ENCODE peak calls at places on chromosomes 7 and 10, in six cellular contexts. One of them, this sample, is unnamed.

GRCh38 chr7:47601119-47601880 is 19.4 kb upstream of the TNS3 start:
- DNase-seq in chondrocyte: no peak
- DNase-seq in iPS-NIHi11: no peak
- DNase-seq in psoas muscle: no peak
- DNase-seq in stimulated activated CD8-positive, alpha-beta memory T cell treated with anti-CD3 and anti-CD28 coated beads, Interleukin-12 subunit alpha, Interleukin-12 subunit beta, amount 100 ng/mL, for 4 hours: no peak
- DNase-seq in AG08395: peak
- DNase-seq in this sample: no peak

GRCh38 chr7:47724335-47724982 is 142.5 kb upstream of the TNS3 start:
- DNase-seq in psoas muscle: no peak
- DNase-seq in iPS-NIHi11: peak
- DNase-seq in AG08395: peak
- DNase-seq in chondrocyte: peak
- DNase-seq in stimulated activated CD8-positive, alpha-beta memory T cell treated with anti-CD3 and anti-CD28 coated beads, Interleukin-12 subunit alpha, Interleukin-12 subunit beta, amount 100 ng/mL, for 4 hours: no peak
- DNase-seq in this sample: peak

GRCh38 chr7:79615466-79615865 is 162.0 kb upstream of the MAGI2 start:
- DNase-seq in chondrocyte: no peak
- DNase-seq in AG08395: no peak
- DNase-seq in psoas muscle: no peak
- DNase-seq in iPS-NIHi11: no peak
- DNase-seq in stimulated activated CD8-positive, alpha-beta memory T cell treated with anti-CD3 and anti-CD28 coated beads, Interleukin-12 subunit alpha, Interleukin-12 subunit beta, amount 100 ng/mL, for 4 hours: no peak
- DNase-seq in this sample: no peak

GRCh38 chr7:95772298-95772770 is at the start of gene DYNC1I1:
- DNase-seq in chondrocyte: peak
- DNase-seq in psoas muscle: peak
- DNase-seq in iPS-NIHi11: peak
- DNase-seq in AG08395: peak
- DNase-seq in stimulated activated CD8-positive, alpha-beta memory T cell treated with anti-CD3 and anti-CD28 coated beads, Interleukin-12 subunit alpha, Interleukin-12 subunit beta, amount 100 ng/mL, for 4 hours: no peak
- DNase-seq in this sample: peak

GRCh38 chr10:122357685-122358084 is 16.8 kb upstream of the PLEKHA1 start:
- DNase-seq in chondrocyte: no peak
- DNase-seq in stimulated activated CD8-positive, alpha-beta memory T cell treated with anti-CD3 and anti-CD28 coated beads, Interleukin-12 subunit alpha, Interleukin-12 subunit beta, amount 100 ng/mL, for 4 hours: no peak
- DNase-seq in AG08395: no peak
- DNase-seq in psoas muscle: no peak
- DNase-seq in iPS-NIHi11: no peak
- DNase-seq in this sample: no peak

GRCh38 chr10:132677096-132677904 is 108.6 kb downstream of the NKX6-2 start:
- DNase-seq in chondrocyte: peak
- DNase-seq in psoas muscle: peak
- DNase-seq in AG08395: no peak
- DNase-seq in iPS-NIHi11: no peak
- DNase-seq in stimulated activated CD8-positive, alpha-beta memory T cell treated with anti-CD3 and anti-CD28 coated beads, Interleukin-12 subunit alpha, Interleukin-12 subunit beta, amount 100 ng/mL, for 4 hours: no peak
- DNase-seq in this sample: no peak

GRCh38 chr7:106329971-106330733 is 45.4 kb upstream of the NAMPT start:
- DNase-seq in chondrocyte: no peak
- DNase-seq in iPS-NIHi11: no peak
- DNase-seq in psoas muscle: no peak
- DNase-seq in AG08395: peak
- DNase-seq in stimulated activated CD8-positive, alpha-beta memory T cell treated with anti-CD3 and anti-CD28 coated beads, Interleukin-12 subunit alpha, Interleukin-12 subunit beta, amount 100 ng/mL, for 4 hours: no peak
- DNase-seq in this sample: no peak

GRCh38 chr10:32938554-32939061 is 19.4 kb downstream of the ITGB1 start:
- DNase-seq in iPS-NIHi11: no peak
- DNase-seq in chondrocyte: no peak
- DNase-seq in psoas muscle: peak
- DNase-seq in AG08395: peak
- DNase-seq in stimulated activated CD8-positive, alpha-beta memory T cell treated with anti-CD3 and anti-CD28 coated beads, Interleukin-12 subunit alpha, Interleukin-12 subunit beta, amount 100 ng/mL, for 4 hours: no peak
- DNase-seq in this sample: peak

GRCh38 chr7:2670720-2671391 is 17.1 kb upstream of the AMZ1 start:
- DNase-seq in stimulated activated CD8-positive, alpha-beta memory T cell treated with anti-CD3 and anti-CD28 coated beads, Interleukin-12 subunit alpha, Interleukin-12 subunit beta, amount 100 ng/mL, for 4 hours: peak
- DNase-seq in iPS-NIHi11: peak
- DNase-seq in chondrocyte: no peak
- DNase-seq in psoas muscle: peak
- DNase-seq in AG08395: peak
- DNase-seq in this sample: peak

GRCh38 chr7:46432666-46433065 is 511.6 kb upstream of the IGFBP3 start:
- DNase-seq in chondrocyte: no peak
- DNase-seq in iPS-NIHi11: no peak
- DNase-seq in psoas muscle: no peak
- DNase-seq in stimulated activated CD8-positive, alpha-beta memory T cell treated with anti-CD3 and anti-CD28 coated beads, Interleukin-12 subunit alpha, Interleukin-12 subunit beta, amount 100 ng/mL, for 4 hours: no peak
- DNase-seq in AG08395: peak
- DNase-seq in this sample: no peak

GRCh38 chr7:43784030-43785001 is 25.8 kb downstream of the BLVRA start:
- DNase-seq in AG08395: no peak
- DNase-seq in chondrocyte: no peak
- DNase-seq in stimulated activated CD8-positive, alpha-beta memory T cell treated with anti-CD3 and anti-CD28 coated beads, Interleukin-12 subunit alpha, Interleukin-12 subunit beta, amount 100 ng/mL, for 4 hours: no peak
- DNase-seq in iPS-NIHi11: no peak
- DNase-seq in psoas muscle: no peak
- DNase-seq in this sample: no peak

GRCh38 chr7:156461881-156462665 is 178.5 kb upstream of the RNF32 start:
- DNase-seq in stimulated activated CD8-positive, alpha-beta memory T cell treated with anti-CD3 and anti-CD28 coated beads, Interleukin-12 subunit alpha, Interleukin-12 subunit beta, amount 100 ng/mL, for 4 hours: no peak
- DNase-seq in chondrocyte: no peak
- DNase-seq in AG08395: no peak
- DNase-seq in iPS-NIHi11: no peak
- DNase-seq in psoas muscle: no peak
- DNase-seq in this sample: no peak

GRCh38 chr10:28331821-28332220 is 29.0 kb upstream of the MPP7 start:
- DNase-seq in chondrocyte: no peak
- DNase-seq in psoas muscle: no peak
- DNase-seq in iPS-NIHi11: no peak
- DNase-seq in AG08395: peak
- DNase-seq in stimulated activated CD8-positive, alpha-beta memory T cell treated with anti-CD3 and anti-CD28 coated beads, Interleukin-12 subunit alpha, Interleukin-12 subunit beta, amount 100 ng/mL, for 4 hours: no peak
- DNase-seq in this sample: no peak

GRCh38 chr7:96297873-96298272 is 24.0 kb downstream of the SLC25A13 start:
- DNase-seq in iPS-NIHi11: no peak
- DNase-seq in stimulated activated CD8-positive, alpha-beta memory T cell treated with anti-CD3 and anti-CD28 coated beads, Interleukin-12 subunit alpha, Interleukin-12 subunit beta, amount 100 ng/mL, for 4 hours: no peak
- DNase-seq in AG08395: no peak
- DNase-seq in psoas muscle: no peak
- DNase-seq in chondrocyte: no peak
- DNase-seq in this sample: no peak

GRCh38 chr10:24866615-24867583 is 85.5 kb downstream of the PRTFDC1 start:
- DNase-seq in psoas muscle: no peak
- DNase-seq in AG08395: peak
- DNase-seq in iPS-NIHi11: no peak
- DNase-seq in chondrocyte: no peak
- DNase-seq in stimulated activated CD8-positive, alpha-beta memory T cell treated with anti-CD3 and anti-CD28 coated beads, Interleukin-12 subunit alpha, Interleukin-12 subunit beta, amount 100 ng/mL, for 4 hours: no peak
- DNase-seq in this sample: no peak

GRCh38 chr10:51960494-51960895 is 261.1 kb upstream of the CSTF2T start:
- DNase-seq in AG08395: peak
- DNase-seq in iPS-NIHi11: peak
- DNase-seq in chondrocyte: no peak
- DNase-seq in psoas muscle: no peak
- DNase-seq in stimulated activated CD8-positive, alpha-beta memory T cell treated with anti-CD3 and anti-CD28 coated beads, Interleukin-12 subunit alpha, Interleukin-12 subunit beta, amount 100 ng/mL, for 4 hours: no peak
- DNase-seq in this sample: no peak

GRCh38 chr7:94971051-94971867 is 63.9 kb downstream of the PPP1R9A start:
- DNase-seq in iPS-NIHi11: no peak
- DNase-seq in psoas muscle: no peak
- DNase-seq in stimulated activated CD8-positive, alpha-beta memory T cell treated with anti-CD3 and anti-CD28 coated beads, Interleukin-12 subunit alpha, Interleukin-12 subunit beta, amount 100 ng/mL, for 4 hours: no peak
- DNase-seq in chondrocyte: no peak
- DNase-seq in AG08395: peak
- DNase-seq in this sample: no peak

GRCh38 chr7:101066141-101066857 is 19.0 kb upstream of the TRIM56 start:
- DNase-seq in chondrocyte: peak
- DNase-seq in psoas muscle: no peak
- DNase-seq in stimulated activated CD8-positive, alpha-beta memory T cell treated with anti-CD3 and anti-CD28 coated beads, Interleukin-12 subunit alpha, Interleukin-12 subunit beta, amount 100 ng/mL, for 4 hours: no peak
- DNase-seq in iPS-NIHi11: no peak
- DNase-seq in AG08395: no peak
- DNase-seq in this sample: no peak

This sample was measured in upper lobe of left lung.